ENCODE peak calls at places on chromosomes 2 and 18, in nine cellular contexts. B is endothelial cell of umbilical vein; O is BE2C; T is left ventricle myocardium inferior; K is hepatocyte; J is astrocyte of the spinal cord; A is heart left ventricle; D is endodermal cell; C is CD8-positive, alpha-beta T cell. I is an unnamed sample.

GRCh38 chr2:241777167-241777685 is 604 bp downstream of the GAL3ST2 start:
- DNase-seq in C (no peak), K (no peak), T (no peak), D (peak), B (no peak), J (no peak), A (no peak), O (no peak), I (no peak)

GRCh38 chr2:130241041-130241707 is 42.9 kb upstream of the TUBA3E start:
- DNase-seq in D (no peak), J (peak), O (no peak), T (no peak), A (no peak), B (peak), K (peak), C (no peak), I (peak)

GRCh38 chr2:72695676-72696075 is 130.2 kb downstream of the EXOC6B start:
- DNase-seq in B (no peak), A (no peak), D (no peak), K (no peak), O (no peak), J (no peak), T (no peak), C (no peak), I (no peak)

GRCh38 chr18:37537868-37538525 is 27.6 kb downstream of the CELF4 start:
- DNase-seq in K (peak), D (peak), J (peak), O (peak), B (peak), A (peak), T (peak), C (no peak), I (peak)

GRCh38 chr18:49961271-49961670 is 147.9 kb upstream of the ACAA2 start:
- DNase-seq in T (no peak), K (no peak), O (no peak), D (no peak), C (no peak), B (no peak), A (no peak), J (no peak), I (no peak)

GRCh38 chr18:61096231-61096630 is 237.0 kb upstream of the CDH20 start:
- DNase-seq in O (no peak), J (no peak), K (no peak), B (no peak), D (no peak), C (no peak), T (no peak), A (no peak), I (no peak)

GRCh38 chr2:217523246-217523645 is 479.5 kb downstream of the TNS1 start:
- DNase-seq in O (peak), A (peak), K (no peak), T (peak), J (no peak), C (no peak), B (no peak), D (no peak), I (no peak)

GRCh38 chr2:17649026-17649425 is 104.6 kb downstream of the SMC6 start:
- DNase-seq in A (no peak), O (no peak), T (no peak), D (no peak), C (no peak), B (no peak), J (no peak), K (no peak), I (no peak)

GRCh38 chr2:45291283-45291682 is 282.0 kb upstream of the SIX2 start:
- DNase-seq in T (no peak), J (peak), D (no peak), K (no peak), O (no peak), A (no peak), B (peak), C (no peak), I (peak)

GRCh38 chr2:43356774-43357173 is 130.4 kb upstream of the ZFP36L2 start:
- DNase-seq in J (peak), D (no peak), B (no peak), A (no peak), K (no peak), O (no peak), C (no peak), T (no peak), I (peak)

GRCh38 chr2:164028764-164029534 is 293.1 kb upstream of the FIGN start:
- DNase-seq in J (peak), T (no peak), D (no peak), B (no peak), O (no peak), A (no peak), K (no peak), C (no peak), I (no peak)

GRCh38 chr2:238906936-238907716 is 59.2 kb downstream of the TWIST2 start:
- DNase-seq in C (no peak), D (no peak), T (no peak), J (no peak), B (no peak), A (peak), K (no peak), O (no peak), I (no peak)

GRCh38 chr2:204984421-204984925 is 439.2 kb downstream of the PARD3B start:
- DNase-seq in D (peak), T (no peak), B (no peak), C (no peak), A (no peak), O (no peak), K (no peak), J (no peak), I (no peak)

GRCh38 chr2:42128731-42129486 is 40.2 kb upstream of the EML4 start:
- DNase-seq in O (no peak), C (no peak), J (peak), T (no peak), B (peak), K (no peak), A (no peak), D (no peak), I (peak)

GRCh38 chr2:179711375-179711774 is 150.0 kb downstream of the ZNF385B start:
- DNase-seq in K (peak), O (no peak), B (no peak), D (no peak), A (no peak), C (no peak), T (no peak), J (no peak), I (no peak)

GRCh38 chr18:78716581-78716980 is 263.0 kb upstream of the SALL3 start:
- DNase-seq in D (no peak), B (no peak), T (no peak), O (no peak), J (no peak), C (no peak), A (no peak), K (no peak), I (no peak)

GRCh38 chr2:33441235-33441810 is 35.1 kb upstream of the RASGRP3 start:
- DNase-seq in C (no peak), T (peak), K (peak), B (peak), A (no peak), D (peak), J (peak), O (peak), I (peak)

GRCh38 chr2:122927710-122928249 is 1097.3 kb upstream of the CNTNAP5 start:
- DNase-seq in C (no peak), A (no peak), T (no peak), J (no peak), K (no peak), B (no peak), O (no peak), D (no peak), I (no peak)

GRCh38 chr2:78260861-78261260 is 738.7 kb upstream of the LRRTM4 start:
- DNase-seq in C (no peak), B (no peak), D (no peak), O (no peak), J (no peak), A (no peak), T (no peak), K (no peak), I (no peak)

GRCh38 chr2:48341556-48342133 is 188.3 kb upstream of the STON1 start:
- DNase-seq in A (no peak), O (no peak), D (no peak), C (no peak), K (no peak), T (no peak), J (no peak), B (peak), I (no peak)

GRCh38 chr2:216633616-216634316 is 546 bp downstream of the IGFBP2 start:
- DNase-seq in T (no peak), A (peak), O (peak), K (no peak), J (no peak), C (no peak), B (peak), D (peak), I (peak)

GRCh38 chr2:25492726-25493125 is 151.0 kb upstream of the DNMT3A start:
- DNase-seq in B (peak), K (no peak), D (no peak), A (no peak), T (no peak), J (no peak), C (no peak), O (no peak), I (no peak)

GRCh38 chr18:28512357-28512756 is 335.4 kb upstream of the CDH2 start:
- DNase-seq in T (no peak), C (no peak), J (peak), O (no peak), D (no peak), B (no peak), K (no peak), A (no peak), I (no peak)

GRCh38 chr2:177263451-177264208 is 897 bp downstream of the NFE2L2 start:
- DNase-seq in O (peak), A (peak), C (peak), J (peak), K (peak), D (peak), B (peak), T (peak), I (peak)

GRCh38 chr2:177260398-177260797 is 4.1 kb downstream of the NFE2L2 start:
- DNase-seq in C (no peak), J (no peak), B (no peak), K (no peak), T (no peak), O (no peak), A (no peak), D (no peak), I (no peak)

GRCh38 chr2:177262137-177262536 is 2.4 kb downstream of the NFE2L2 start:
- DNase-seq in T (no peak), B (peak), J (no peak), D (no peak), O (no peak), A (no peak), K (no peak), C (no peak), I (no peak)

GRCh38 chr2:177262958-177263450 is 1.5 kb downstream of the NFE2L2 start:
- DNase-seq in B (no peak), A (no peak), C (no peak), O (no peak), D (no peak), K (no peak), J (no peak), T (no peak), I (no peak)

GRCh38 chr2:177261115-177261779 is 3.3 kb downstream of the NFE2L2 start:
- DNase-seq in T (no peak), C (no peak), J (no peak), K (no peak), O (no peak), B (no peak), A (no peak), D (no peak), I (no peak)
- H3K4me3 ChIP-seq in T (peak), C (peak), J (peak), K (peak), O (peak), B (peak), A (no peak), D (peak), I (peak)

GRCh38 chr2:85327757-85328617 is at the start of gene TGOLN2:
- DNase-seq in A (peak), B (peak), T (peak), K (peak), D (peak), C (peak), O (peak), J (peak), I (peak)
- TF ChIP-seq CTCF in A (no peak), B (no peak), T (peak), K (no peak), D (peak), C (no peak), O (no peak), J (no peak), I (no peak)

DNA sequence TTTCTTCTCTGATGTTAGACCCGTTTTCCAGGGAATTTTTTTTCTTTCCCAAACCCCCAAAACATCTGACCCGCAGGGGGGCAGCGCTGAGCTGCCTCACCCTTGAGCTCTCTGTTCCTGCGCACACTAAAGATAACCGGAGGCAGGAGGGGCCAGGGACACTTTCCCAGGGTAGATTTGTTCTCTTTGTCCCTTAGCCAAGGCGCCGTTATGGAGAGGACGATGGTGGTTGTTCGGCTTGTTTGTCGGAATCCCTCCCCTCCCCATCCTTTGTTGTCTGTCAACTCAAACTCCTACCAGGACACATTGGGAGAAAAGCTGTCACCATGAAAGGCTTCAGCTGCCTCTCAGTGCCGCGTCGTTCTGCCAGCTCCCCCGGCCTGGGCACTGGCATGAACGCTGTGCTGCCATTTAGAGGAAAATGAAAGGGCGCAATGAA is 62.3 kb downstream of the RND3 start:
- DNase-seq in C (no peak), D (peak), T (peak), J (peak), A (no peak), K (no peak), B (peak), O (peak), I (no peak)
- H3K4me3 ChIP-seq in C (no peak), D (no peak), T (peak), J (peak), A (no peak), K (no peak), B (peak), O (no peak), I (no peak)

GRCh38 chr18:41099451-41099850 is 855.6 kb upstream of the PIK3C3 start:
- DNase-seq in O (no peak), C (no peak), A (no peak), T (no peak), J (no peak), D (no peak), B (no peak), K (no peak), I (no peak)

GRCh38 chr18:41096504-41096903 is 858.5 kb upstream of the PIK3C3 start:
- DNase-seq in A (no peak), D (no peak), C (no peak), J (peak), O (peak), T (no peak), B (peak), K (peak), I (peak)
- TF ChIP-seq CTCF in A (peak), D (no peak), C (no peak), J (peak), O (no peak), T (peak), B (no peak), K (peak), I (peak)

DNA sequence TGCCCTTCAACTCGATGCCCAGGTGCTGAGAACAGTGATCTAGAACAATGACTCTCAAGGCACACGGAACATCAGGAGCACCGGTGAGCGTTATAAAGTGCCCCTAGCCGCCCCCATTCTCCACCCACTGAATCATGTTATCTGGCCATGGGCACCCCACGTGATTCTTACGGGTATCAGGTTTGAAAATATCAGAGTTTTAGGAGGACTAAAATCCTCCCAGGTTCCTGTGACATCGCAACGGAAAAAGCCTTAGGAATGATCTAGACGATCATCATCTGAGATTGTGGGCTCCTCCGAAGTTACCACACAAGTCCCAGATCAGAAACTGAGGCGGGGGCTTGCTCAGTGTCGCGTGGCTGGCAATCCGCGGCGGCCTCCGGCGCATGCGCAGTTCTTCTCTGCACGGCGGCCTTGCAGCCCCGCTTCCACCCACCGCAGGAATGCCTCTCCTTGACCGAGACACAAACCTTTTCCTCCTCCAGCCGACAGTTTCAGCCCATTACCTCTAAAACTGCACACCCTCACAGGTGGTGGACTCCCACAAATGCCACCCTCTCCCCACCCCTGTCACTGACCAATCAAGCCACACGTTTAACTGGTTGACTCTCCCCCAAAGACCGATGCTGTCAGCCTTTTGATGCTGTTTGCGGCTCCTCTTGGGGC is 5.8 kb upstream of the MRPL33 start:
- DNase-seq in K (no peak), D (no peak), A (peak), T (peak), J (no peak), C (peak), O (no peak), B (peak), I (peak)
- H3K4me3 ChIP-seq in K (no peak), D (no peak), A (no peak), T (peak), J (no peak), C (peak), O (no peak), B (peak), I (peak)

GRCh38 chr2:85435220-85435958 is 16.9 kb downstream of the SH2D6 start:
- DNase-seq in C (no peak), B (no peak), T (no peak), J (no peak), D (no peak), O (no peak), A (no peak), K (no peak), I (peak)

GRCh38 chr2:85434677-85435076 is 16.2 kb downstream of the SH2D6 start:
- DNase-seq in C (no peak), A (no peak), B (no peak), D (no peak), O (no peak), J (no peak), T (no peak), K (no peak), I (no peak)

GRCh38 chr2:85437488-85438290 is 19.2 kb downstream of the SH2D6 start:
- DNase-seq in C (peak), K (peak), A (peak), D (peak), J (peak), T (peak), O (peak), B (peak), I (peak)

GRCh38 chr2:85436836-85437487 is 18.4 kb downstream of the SH2D6 start:
- DNase-seq in O (no peak), B (no peak), J (no peak), A (no peak), K (no peak), D (peak), T (no peak), C (no peak), I (no peak)

GRCh38 chr2:85435986-85436835 is 17.7 kb downstream of the SH2D6 start:
- DNase-seq in K (no peak), D (peak), B (no peak), T (no peak), A (no peak), J (no peak), C (no peak), O (no peak), I (no peak)
- TF ChIP-seq CTCF in K (no peak), D (peak), B (no peak), T (no peak), A (no peak), J (peak), C (no peak), O (no peak), I (no peak)

GRCh38 chr2:14944562-14945346 is 312.2 kb downstream of the LRATD1 start:
- DNase-seq in O (peak), K (peak), J (peak), C (no peak), A (no peak), D (peak), B (no peak), T (no peak), I (peak)
- H3K4me3 ChIP-seq in O (no peak), K (no peak), J (no peak), C (no peak), A (no peak), D (no peak), B (no peak), T (no peak), I (no peak)

GRCh38 chr18:58493516-58494253 is 135.2 kb downstream of the ALPK2 start:
- DNase-seq in C (peak), T (peak), D (peak), A (peak), O (peak), J (peak), K (peak), B (peak), I (peak)
- TF ChIP-seq CTCF in C (peak), T (peak), D (peak), A (peak), O (peak), J (peak), K (peak), B (peak), I (peak)

DNA sequence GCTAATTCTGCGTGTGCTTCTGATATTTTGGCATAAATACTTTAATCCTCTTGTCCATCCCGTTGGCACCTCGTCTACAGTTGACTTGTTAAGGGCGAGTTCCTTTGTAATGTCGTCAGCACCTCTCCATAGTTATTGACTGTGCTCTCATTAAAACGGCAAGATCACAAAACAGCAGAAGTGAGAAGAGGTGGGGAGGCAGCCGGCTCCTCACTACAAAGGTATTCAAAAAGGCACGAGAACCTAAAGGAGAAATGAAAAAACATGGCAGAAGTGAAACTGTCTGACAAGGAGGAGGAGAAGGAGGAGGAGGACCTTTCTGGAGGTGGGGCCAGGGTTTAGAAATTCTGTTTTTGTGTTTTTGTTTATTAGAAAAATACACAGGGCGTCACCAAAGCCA is 235.6 kb downstream of the BCL11A start:
- DNase-seq in A (no peak), B (no peak), O (no peak), K (no peak), D (peak), J (no peak), C (no peak), T (no peak), I (no peak)
- H3K4me3 ChIP-seq in A (no peak), B (no peak), O (no peak), K (no peak), D (no peak), J (no peak), C (no peak), T (peak), I (no peak)